ENCODE peak calls at places on chromosomes 11 and 22, in four cellular contexts. M is IMR-90, F is H9, R is H1. A is an unnamed sample.

GRCh38 chr22:23478175-23478574 is 101.9 kb downstream of the IGLL1 start:
- DNase-seq in R (no peak), F (no peak), M (no peak), A (no peak)

GRCh38 chr11:72189448-72190250 is 2.3 kb upstream of the FOLR1 start:
- DNase-seq in M (no peak), R (no peak), F (no peak), A (peak)

GRCh38 chr22:31230871-31231621 is 18.9 kb downstream of the LIMK2 start:
- DNase-seq in R (no peak), F (no peak), M (peak), A (peak)

GRCh38 chr11:72519220-72519881 is 85.0 kb upstream of the CLPB start:
- DNase-seq in R (no peak), F (no peak), M (peak), A (no peak)

GRCh38 chr11:72234920-72235319 is 9.1 kb downstream of the PHOX2A start:
- DNase-seq in R (no peak), M (no peak), F (peak), A (no peak)

GRCh38 chr22:28198692-28199091 is 279.6 kb upstream of the PITPNB start:
- DNase-seq in M (no peak), R (no peak), F (no peak), A (no peak)

GRCh38 chr11:68796779-68797178 is 44.9 kb downstream of the CPT1A start:
- DNase-seq in M (no peak), R (no peak), F (no peak), A (no peak)

GRCh38 chr11:43933608-43934358 is 8.7 kb upstream of the C11orf96 start:
- DNase-seq in R (no peak), M (peak), F (no peak), A (no peak)

GRCh38 chr11:8063319-8063718 is 17.7 kb upstream of the TUB start:
- DNase-seq in R (no peak), M (peak), F (no peak), A (no peak)

GRCh38 chr22:48743601-48744282 is 1083.9 kb downstream of the BRD1 start:
- DNase-seq in R (peak), M (no peak), F (no peak), A (no peak)

GRCh38 chr22:17601031-17601430 is 27.5 kb downstream of the ATP6V1E1 start:
- DNase-seq in F (no peak), R (no peak), M (no peak), A (no peak)

GRCh38 chr11:59429924-59430516 is 3.8 kb upstream of the OR5A2 start:
- DNase-seq in F (no peak), R (peak), M (peak), A (peak)

GRCh38 chr22:37998543-37998942 is 14.2 kb upstream of the SOX10 start:
- DNase-seq in R (no peak), M (no peak), F (no peak), A (no peak)

GRCh38 chr11:13538044-13538443 is 42.2 kb upstream of the PTH start:
- DNase-seq in F (no peak), R (no peak), M (no peak), A (no peak)

GRCh38 chr11:2214527-2215229 is 43.1 kb upstream of the TH start:
- DNase-seq in M (no peak), F (peak), R (no peak), A (no peak)

GRCh38 chr11:92035488-92035887 is 189.1 kb upstream of the FAT3 start:
- DNase-seq in F (no peak), M (no peak), R (no peak), A (no peak)

GRCh38 chr11:130189492-130190210 is 30.1 kb downstream of the ST14 start:
- DNase-seq in F (peak), R (no peak), M (no peak), A (no peak)

GRCh38 chr22:19483481-19484244 is 3.9 kb downstream of the CDC45 start:
- DNase-seq in R (no peak), F (no peak), M (peak), A (no peak)

GRCh38 chr11:3859373-3859881 is 4.0 kb downstream of the STIM1 start:
- DNase-seq in R (no peak), M (no peak), F (peak), A (peak)

GRCh38 chr22:30314918-30315317 is 11.8 kb downstream of the TBC1D10A start:
- DNase-seq in R (no peak), F (no peak), M (peak), A (peak)

GRCh38 chr11:17719940-17720795 is 797 bp downstream of the MYOD1 start:
- DNase-seq in M (no peak), R (peak), F (peak), A (peak)

GRCh38 chr11:79413258-79413657 is 27.6 kb downstream of the TENM4 start:
- DNase-seq in F (peak), M (peak), R (no peak), A (peak)

GRCh38 chr22:21590809-21591641 is 23.5 kb downstream of the UBE2L3 start:
- DNase-seq in M (no peak), F (no peak), R (no peak), A (no peak)

GRCh38 chr22:21587803-21588611 is 20.5 kb downstream of the UBE2L3 start:
- DNase-seq in M (peak), F (no peak), R (no peak), A (no peak)

GRCh38 chr22:21589415-21589814 is 21.9 kb downstream of the UBE2L3 start:
- DNase-seq in M (no peak), R (no peak), F (no peak), A (no peak)

GRCh38 chr22:21582801-21583740 is 15.6 kb downstream of the UBE2L3 start:
- DNase-seq in F (no peak), R (no peak), M (no peak), A (no peak)

DNA sequence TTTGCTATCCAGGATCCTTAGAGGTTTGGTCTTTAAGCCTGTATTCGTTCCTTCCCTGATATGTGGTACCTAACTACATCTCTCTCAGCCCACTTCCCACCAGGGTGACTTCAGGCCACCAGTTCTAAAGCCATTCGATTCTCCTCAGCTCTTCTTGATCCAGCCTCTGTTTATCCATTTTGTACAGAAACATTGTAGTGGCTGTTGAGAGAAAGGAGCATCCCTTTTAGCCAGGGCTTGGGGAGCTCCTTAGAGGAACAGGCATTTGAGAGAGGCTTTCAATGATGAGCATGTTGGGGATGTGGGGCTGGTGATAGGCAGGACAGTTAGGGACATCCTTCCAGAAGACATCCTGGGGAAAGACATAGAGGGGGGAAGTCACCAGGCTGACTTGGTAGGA is 17.9 kb downstream of the UBE2L3 start:
- DNase-seq in M (no peak), F (no peak), R (no peak), A (no peak)
- H3K56ac ChIP-seq in M (no peak), F (no peak), R (no peak), A (no peak)

GRCh38 chr11:69808708-69809107 is 10.5 kb downstream of the FGF3 start:
- DNase-seq in M (peak), R (no peak), F (no peak), A (peak)
- H4K5ac ChIP-seq in M (no peak), R (no peak), F (no peak), A (no peak)

DNA sequence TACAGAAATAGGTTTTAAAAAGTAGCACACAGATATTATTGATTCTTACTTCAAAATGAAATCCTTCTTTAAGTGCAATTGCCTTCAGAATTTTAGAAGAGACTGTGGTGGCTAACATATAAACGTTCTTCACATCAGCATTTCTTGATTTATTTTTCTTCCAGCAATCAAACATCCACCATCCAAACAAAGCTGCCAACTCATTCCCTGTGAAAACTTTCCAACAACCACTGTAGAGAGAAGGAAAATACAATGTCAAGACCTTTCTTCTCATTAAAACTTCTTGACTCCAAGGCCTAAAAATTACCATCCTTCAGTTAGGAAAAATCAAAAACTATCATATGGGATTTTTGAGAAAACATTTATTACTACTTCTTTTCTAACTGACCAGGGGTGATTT is 34.0 kb upstream of the P4HA3 start:
- DNase-seq in M (peak), F (no peak), R (no peak), A (no peak)
- H3K56ac ChIP-seq in M (no peak), F (no peak), R (no peak), A (no peak)

GRCh38 chr22:39658806-39659463 is 88.4 kb downstream of the CACNA1I start:
- DNase-seq in F (no peak), R (no peak), M (no peak), A (no peak)

GRCh38 chr22:39656495-39657490 is 86.2 kb downstream of the CACNA1I start:
- DNase-seq in R (no peak), F (no peak), M (no peak), A (no peak)

GRCh38 chr22:39661501-39661841 is 90.9 kb downstream of the CACNA1I start:
- DNase-seq in M (no peak), F (no peak), R (no peak), A (no peak)

GRCh38 chr22:39655736-39656285 is 85.3 kb downstream of the CACNA1I start:
- DNase-seq in F (no peak), M (no peak), R (no peak), A (no peak)

GRCh38 chr22:39658367-39658766 is 87.8 kb downstream of the CACNA1I start:
- DNase-seq in F (no peak), R (no peak), M (no peak), A (no peak)
- H4K5ac ChIP-seq in F (no peak), R (no peak), M (no peak), A (no peak)

GRCh38 chr11:119607726-119608125 is 121.3 kb downstream of the NECTIN1 start:
- DNase-seq in M (no peak), R (no peak), F (no peak), A (no peak)

GRCh38 chr11:119605137-119605675 is 123.8 kb downstream of the NECTIN1 start:
- DNase-seq in M (no peak), F (no peak), R (no peak), A (no peak)

GRCh38 chr11:119611027-119611426 is 118.0 kb downstream of the NECTIN1 start:
- DNase-seq in M (no peak), R (no peak), F (no peak), A (no peak)

GRCh38 chr11:119608201-119608600 is 120.8 kb downstream of the NECTIN1 start:
- DNase-seq in R (no peak), F (no peak), M (no peak), A (no peak)

GRCh38 chr11:119608781-119609180 is 120.2 kb downstream of the NECTIN1 start:
- DNase-seq in F (no peak), M (no peak), R (no peak), A (no peak)
- H3K56ac ChIP-seq in F (no peak), M (no peak), R (no peak), A (no peak)

DNA sequence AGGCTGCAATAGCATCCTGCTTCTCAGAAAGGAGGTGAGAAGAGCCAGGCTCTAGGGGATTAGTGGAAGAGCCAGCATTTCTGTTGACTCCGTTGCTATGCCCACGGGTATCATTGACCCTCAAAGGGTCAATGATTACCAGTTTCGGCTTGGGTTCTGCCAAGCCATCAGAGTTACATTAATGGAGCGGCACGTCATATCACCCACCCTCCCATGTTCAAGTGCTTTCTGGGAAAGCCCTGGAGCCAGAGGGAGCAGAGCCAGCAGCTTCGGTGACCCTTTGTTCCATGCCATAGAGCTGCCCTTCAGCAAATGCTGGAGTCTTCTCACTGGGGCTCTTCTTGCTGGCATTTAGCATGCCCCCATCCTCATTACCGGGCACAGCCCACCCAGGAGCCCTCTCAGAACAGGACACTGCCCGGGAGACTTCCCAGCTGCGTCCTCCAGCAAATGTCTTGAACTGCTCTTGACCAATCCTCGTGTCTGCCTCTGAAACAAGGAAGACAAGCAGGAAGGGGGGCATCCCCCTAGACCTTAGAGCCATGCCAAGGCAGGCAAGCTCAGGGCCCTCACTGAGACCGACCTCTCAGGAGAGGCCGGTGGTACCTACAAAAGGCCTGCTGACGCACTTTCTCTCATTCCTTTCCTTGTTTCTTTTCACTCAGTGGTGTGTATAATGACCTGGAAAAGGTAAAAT is 14.6 kb downstream of the KCNJ1 start:
- DNase-seq in M (no peak), R (no peak), F (no peak), A (peak)
- H4K5ac ChIP-seq in M (no peak), R (no peak), F (no peak), A (no peak)